ENCODE peak calls at places on chromosome 7, in four cellular contexts. X, K, N and M are unnamed samples.

GRCh38 chr7:118606632-118607031 is 382.1 kb downstream of the ANKRD7 start:
- DNase-seq in X (no peak), K (no peak), N (no peak), M (no peak)

GRCh38 chr7:19405546-19405945 is 260.3 kb upstream of the FERD3L start:
- DNase-seq in X (no peak), K (no peak), N (no peak), M (no peak)

GRCh38 chr7:28183627-28184026 is 3.0 kb upstream of the JAZF1 start:
- DNase-seq in X (no peak), K (no peak), N (no peak), M (no peak)

GRCh38 chr7:29988391-29989256 is 977 bp downstream of the SCRN1 start:
- DNase-seq in X (peak; percentile 73), N (peak; percentile 70), K (peak; percentile 60), M (peak; percentile 60)

GRCh38 chr7:2688409-2689342 is 674 bp downstream of the AMZ1 start:
- DNase-seq in K (no peak), N (no peak), X (no peak), M (no peak)

GRCh38 chr7:2840458-2840857 is 3.6 kb downstream of the GNA12 start:
- DNase-seq in X (no peak), N (no peak), K (no peak), M (no peak)

GRCh38 chr7:142328006-142328405 is 70.1 kb upstream of the PRSS58 start:
- DNase-seq in X (no peak), K (no peak), N (no peak), M (no peak)

GRCh38 chr7:138338361-138338760 is 121.7 kb upstream of the TRIM24 start:
- DNase-seq in X (no peak), K (no peak), N (no peak), M (no peak)

GRCh38 chr7:91557789-91558396 is 293.7 kb downstream of the FZD1 start:
- DNase-seq in N (no peak), X (no peak), K (peak; percentile 73), M (peak; percentile 93)

GRCh38 chr7:45073843-45074737 is 14.7 kb downstream of the NACAD start:
- DNase-seq in N (peak; percentile 62), K (no peak), X (no peak), M (no peak)

GRCh38 chr7:156145184-156145583 is 332.9 kb upstream of the SHH start:
- DNase-seq in N (no peak), X (no peak), K (no peak), M (no peak)

GRCh38 chr7:80542398-80542797 is 30.5 kb upstream of the GNAT3 start:
- DNase-seq in N (no peak), X (no peak), K (peak; percentile 10), M (peak; percentile 35)

GRCh38 chr7:42085531-42085930 is 151.5 kb downstream of the GLI3 start:
- DNase-seq in N (no peak), X (no peak), K (no peak), M (no peak)

GRCh38 chr7:21256310-21256877 is 171.5 kb upstream of the SP4 start:
- DNase-seq in N (no peak), K (peak; percentile 6), X (no peak), M (no peak)

GRCh38 chr7:71470948-71471347 is 339.0 kb downstream of the GALNT17 start:
- DNase-seq in K (no peak), X (no peak), N (no peak), M (no peak)

GRCh38 chr7:71472962-71473361 is 341.0 kb downstream of the GALNT17 start:
- DNase-seq in N (no peak), K (no peak), X (no peak), M (no peak)

GRCh38 chr7:71477441-71477840 is 345.5 kb downstream of the GALNT17 start:
- DNase-seq in X (no peak), N (no peak), K (no peak), M (no peak)

GRCh38 chr7:71479231-71479630 is 347.3 kb downstream of the GALNT17 start:
- DNase-seq in K (no peak), N (no peak), X (no peak), M (no peak)

DNA sequence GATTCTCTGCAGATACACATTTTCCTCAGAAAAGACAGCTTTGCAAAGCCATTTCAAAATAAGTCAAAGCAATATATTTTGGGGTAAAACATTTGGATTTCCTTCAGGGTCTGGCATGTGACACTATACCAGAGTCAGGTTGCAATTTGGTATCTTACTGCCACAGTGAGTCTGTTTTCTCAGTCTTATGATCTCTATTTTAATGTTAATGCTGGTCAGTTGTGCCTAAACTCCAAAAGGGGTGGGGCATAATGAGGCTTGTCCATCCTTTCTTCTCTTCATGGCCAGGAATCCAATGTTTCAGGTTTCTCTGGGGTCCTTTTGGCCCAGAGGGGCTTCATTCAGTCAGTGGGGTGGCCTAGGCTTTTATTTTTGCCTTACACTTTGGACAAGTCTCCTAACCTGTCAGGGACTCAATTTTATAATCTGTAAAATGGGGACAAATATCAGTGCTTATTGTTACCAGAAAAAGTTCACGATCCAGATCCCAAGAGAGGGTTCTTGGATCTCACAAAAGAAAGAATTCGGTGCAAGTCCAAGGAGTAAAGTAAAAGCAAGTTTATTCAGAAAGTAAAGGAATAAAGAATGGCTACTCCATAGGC is 341.5 kb downstream of the GALNT17 start:
- DNase-seq in X (no peak), N (no peak), K (no peak), M (no peak)
- H3K27ac ChIP-seq in X (no peak overlapping the region), N (no peak overlapping the region), K (no peak overlapping the region), M (no peak overlapping the region)

GRCh38 chr7:73991522-73992103 is 36.4 kb upstream of the ELN start:
- DNase-seq in K (no peak), N (no peak), X (no peak), M (no peak)

GRCh38 chr7:73985737-73986141 is 42.2 kb upstream of the ELN start:
- DNase-seq in X (no peak), N (no peak), K (no peak), M (no peak)

GRCh38 chr7:73986158-73986631 is 41.8 kb upstream of the ELN start:
- DNase-seq in N (peak; percentile 82), K (no peak), X (peak; percentile 74), M (no peak)

GRCh38 chr7:73987298-73987697 is 40.7 kb upstream of the ELN start:
- DNase-seq in N (no peak), K (no peak), X (no peak), M (no peak)

DNA sequence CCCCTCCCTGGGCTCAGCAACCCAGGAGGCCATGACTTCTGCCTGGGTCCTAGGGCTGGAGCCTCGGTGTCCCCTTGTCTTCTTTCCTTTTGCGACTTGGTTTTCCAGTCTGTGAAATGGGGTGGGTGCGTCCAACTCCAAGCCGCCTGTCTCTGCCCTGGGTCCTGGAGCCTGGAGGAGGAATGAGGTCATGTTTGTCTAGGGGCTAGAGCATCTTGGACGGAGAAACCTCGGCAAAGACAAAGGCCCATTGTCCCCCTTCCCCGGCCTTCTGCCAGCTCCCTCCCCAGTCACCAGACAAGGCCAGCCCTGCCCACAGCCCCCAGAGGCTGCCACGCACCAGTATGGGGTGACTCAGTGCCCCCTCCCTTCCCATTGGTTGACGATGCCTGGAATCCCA is 39.8 kb upstream of the ELN start:
- DNase-seq in X (no peak), N (no peak), K (no peak), M (no peak)
- H3K4me1 ChIP-seq in X (no peaks in the 10 kb centered on the region), N (peaks cover 39% of the 10 kb centered on the region), K (no peaks in the 10 kb centered on the region), M (no peaks in the 10 kb centered on the region)

GRCh38 chr7:5679047-5679740 is 102.3 kb downstream of the RNF216 start:
- DNase-seq in X (no peak), K (no peak), N (no peak), M (no peak)

GRCh38 chr7:5679741-5680473 is 101.6 kb downstream of the RNF216 start:
- DNase-seq in N (peak; percentile 79), K (no peak), X (peak; percentile 88), M (no peak)

GRCh38 chr7:5681423-5681822 is 100.0 kb downstream of the RNF216 start:
- DNase-seq in K (no peak), X (no peak), N (no peak), M (no peak)

GRCh38 chr7:5677538-5678294 is 103.7 kb downstream of the RNF216 start:
- DNase-seq in K (peak; percentile 55), X (peak; percentile 79), N (peak; percentile 81), M (no peak)

DNA sequence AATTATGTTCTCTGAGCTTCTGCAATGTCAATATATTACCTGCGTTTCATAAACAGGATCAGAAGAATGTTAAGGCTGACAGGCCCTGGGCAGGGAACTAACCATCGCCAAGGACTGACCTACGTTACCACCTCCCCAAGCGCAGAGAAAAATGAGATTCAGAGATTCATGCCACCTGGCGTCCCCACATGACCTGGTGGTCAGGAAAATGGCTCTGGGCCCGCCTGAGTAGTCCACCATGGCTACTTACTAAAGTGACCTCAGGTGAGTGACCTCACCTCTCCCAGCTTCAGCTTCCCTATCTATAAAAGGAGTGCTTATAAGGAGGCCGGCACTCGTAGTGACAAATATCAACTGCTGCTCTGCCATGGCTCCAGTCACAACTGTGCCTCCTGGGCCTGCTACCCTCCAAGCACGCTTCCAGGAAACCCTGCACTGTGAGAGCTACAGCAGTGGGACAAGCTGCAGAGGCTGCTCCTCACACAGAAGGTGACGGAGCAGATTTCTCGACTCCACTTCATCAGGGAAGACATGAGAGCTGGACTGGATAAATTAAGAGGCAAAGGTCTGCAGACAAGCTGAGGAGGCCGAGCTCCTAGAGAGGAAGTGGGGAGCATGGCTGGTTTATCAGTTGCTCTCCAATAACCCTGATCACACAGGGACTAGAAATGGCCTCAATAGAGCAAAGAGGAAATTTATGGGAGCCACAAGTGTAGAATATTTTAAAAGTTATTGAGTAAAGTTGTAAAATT is 103.0 kb downstream of the RNF216 start:
- DNase-seq in K (no peak), N (no peak), X (no peak), M (no peak)
- H3K27ac ChIP-seq in K (no peak overlapping the region), N (peak overlapping the region; percentile 17), X (peak overlapping the region; percentile 4), M (no peak overlapping the region)

DNA sequence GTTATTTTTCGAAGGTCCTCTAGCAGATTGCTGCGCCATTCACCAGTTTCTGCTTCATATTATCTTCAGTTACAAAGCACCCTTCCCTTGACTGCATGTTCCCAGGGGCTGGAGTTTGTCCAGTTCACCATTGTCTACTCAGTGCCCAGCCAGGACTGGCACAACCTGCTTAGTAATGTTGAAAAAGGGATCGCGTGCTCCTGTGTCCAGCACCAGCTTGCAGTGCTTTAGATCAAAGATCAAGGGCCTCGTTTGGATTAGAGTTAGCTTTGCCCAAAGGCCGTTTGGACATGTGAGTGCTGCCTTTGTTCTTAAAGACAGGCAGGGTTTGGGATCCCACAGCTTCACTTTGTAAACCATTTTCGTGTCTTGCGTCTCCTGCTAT is 867 bp downstream of the ATP6V0E2 start:
- DNase-seq in X (no peak), K (no peak), N (no peak), M (no peak)
- H3K4me1 ChIP-seq in X (no peaks in the 10 kb centered on the region), K (peaks cover 10% of the 10 kb centered on the region), N (peaks cover 15% of the 10 kb centered on the region), M (peaks cover 17% of the 10 kb centered on the region)

DNA sequence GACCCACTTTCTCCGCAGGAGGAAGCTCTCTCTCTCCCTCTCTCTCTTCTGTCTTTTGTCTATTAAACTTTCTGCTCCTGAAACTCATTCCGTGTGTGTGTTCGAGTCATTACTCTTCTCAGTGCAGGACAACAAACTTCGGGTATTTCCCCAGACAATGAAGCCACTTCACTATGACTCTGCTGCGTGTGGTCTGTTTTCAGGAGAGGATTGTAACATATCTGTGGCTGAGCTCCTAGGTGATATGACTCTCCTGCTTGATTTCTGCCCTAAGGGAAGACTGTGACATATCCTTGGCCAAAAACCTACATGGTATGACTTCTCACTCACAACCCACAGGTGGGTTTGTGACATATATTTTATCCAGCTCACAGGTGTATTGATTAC is 39.9 kb upstream of the ZNF107 start:
- DNase-seq in N (no peak), X (no peak), K (no peak), M (no peak)
- H3K27ac ChIP-seq in N (no peak overlapping the region), X (no peak overlapping the region), K (no peak overlapping the region), M (no peak overlapping the region)

GRCh38 chr7:511476-512145 is 8.0 kb downstream of the PDGFA start:
- DNase-seq in N (peak; percentile 54), X (peak; percentile 46), K (no peak), M (no peak)
- H3K4me1 ChIP-seq in N (peaks cover 93% of the 10 kb centered on the region), X (no peaks in the 10 kb centered on the region), K (peaks cover 16% of the 10 kb centered on the region), M (peaks cover 32% of the 10 kb centered on the region)